ENCODE peak calls at places on chromosomes 16 and 17, in six cellular contexts. R is neuronal stem cell, F is H9, V is mesendoderm, N is mesenchymal stem cell, B is H1. E is an unnamed sample.

GRCh38 chr16:24989417-24989978 is 25.7 kb downstream of the ARHGAP17 start:
- DNase-seq in B (no peak), F (no peak), R (no peak), N (no peak), V (no peak), E (peak; percentile 28)

GRCh38 chr17:39118674-39119419 is 32.6 kb downstream of the PLXDC1 start:
- DNase-seq in B (no peak), F (no peak), R (no peak), V (no peak), N (no peak), E (no peak)

GRCh38 chr17:13995856-13996635 is 73.3 kb upstream of the COX10 start:
- DNase-seq in F (no peak), V (no peak), N (peak; percentile 61), B (no peak), R (no peak), E (no peak)

GRCh38 chr17:79034931-79035485 is 11.0 kb downstream of the C1QTNF1 start:
- DNase-seq in V (no peak), B (no peak), R (no peak), N (no peak), F (no peak), E (no peak)

GRCh38 chr16:56625140-56625942 is at the start of gene MT1E:
- DNase-seq in N (peak; percentile 84), R (no peak), V (peak; percentile 70), F (no peak), B (no peak), E (peak; percentile 76)

GRCh38 chr17:3710951-3711383 is 12.7 kb upstream of the HASPIN start:
- DNase-seq in R (no peak), V (peak; percentile 58), B (no peak), N (peak; percentile 41), F (peak; percentile 54), E (peak; percentile 71)

GRCh38 chr17:78342438-78343098 is 17.3 kb downstream of the SOCS3 start:
- DNase-seq in V (peak; percentile 72), F (peak; percentile 59), N (peak; percentile 85), R (no peak), B (no peak), E (peak; percentile 88)

GRCh38 chr17:62110923-62111484 is 45.9 kb upstream of the MED13 start:
- DNase-seq in V (no peak), B (no peak), F (no peak), R (no peak), N (no peak), E (no peak)

GRCh38 chr16:2469399-2470233 is 1.5 kb upstream of the NTN3 start:
- DNase-seq in F (no peak), V (no peak), N (no peak), B (no peak), R (no peak), E (no peak)

GRCh38 chr16:62966626-62967025 is 930.4 kb upstream of the CDH8 start:
- DNase-seq in N (no peak), V (no peak), B (no peak), F (no peak), R (no peak), E (no peak)

GRCh38 chr16:56910654-56911539 is 21.0 kb upstream of the HERPUD1 start:
- DNase-seq in B (no peak), R (no peak), F (no peak), N (peak; percentile 85), V (peak; percentile 57), E (peak; percentile 93)

GRCh38 chr17:18039535-18040286 is 503 bp downstream of the GID4 start:
- DNase-seq in N (peak; percentile 30), R (peak; percentile 18), F (peak; percentile 67), B (no peak), V (peak; percentile 66), E (no peak)

GRCh38 chr16:23469814-23470213 is 16.8 kb upstream of the COG7 start:
- DNase-seq in R (no peak), F (no peak), V (peak; percentile 19), N (no peak), B (no peak), E (peak; percentile 54)

GRCh38 chr17:56879280-56879679 is 34.6 kb downstream of the TRIM25 start:
- DNase-seq in B (no peak), V (no peak), R (no peak), F (no peak), N (no peak), E (no peak)

GRCh38 chr17:58121925-58122324 is 26.3 kb upstream of the OR4D1 start:
- DNase-seq in N (peak; percentile 20), V (peak; percentile 75), R (no peak), F (peak; percentile 53), B (no peak), E (peak; percentile 22)

GRCh38 chr17:73341350-73342056 is 29.7 kb upstream of the CDC42EP4 start:
- DNase-seq in B (no peak), V (no peak), R (no peak), N (no peak), F (no peak), E (no peak)

GRCh38 chr17:41773190-41773588 is 13.3 kb downstream of the JUP start:
- DNase-seq in F (peak; percentile 80), R (no peak), V (peak; percentile 82), N (peak; percentile 95), B (no peak), E (peak; percentile 91)

GRCh38 chr17:44473367-44473766 is 29.8 kb downstream of the GPATCH8 start:
- DNase-seq in B (no peak), F (no peak), R (no peak), N (no peak), V (no peak), E (no peak)

GRCh38 chr17:39219647-39220154 is 6.0 kb downstream of the STAC2 start:
- DNase-seq in B (no peak), V (no peak), R (no peak), F (no peak), N (no peak), E (no peak)

GRCh38 chr17:57195790-57196460 is 60.4 kb upstream of the MSI2 start:
- DNase-seq in N (no peak), F (no peak), R (no peak), B (no peak), V (no peak), E (no peak)

GRCh38 chr17:28746611-28747045 is 2.8 kb downstream of the TRAF4 start:
- DNase-seq in N (no peak), B (no peak), F (peak; percentile 78), V (peak; percentile 62), R (no peak), E (no peak)

GRCh38 chr16:75461575-75461974 is 2.9 kb downstream of the TMEM170A start:
- DNase-seq in B (no peak), V (no peak), F (no peak), N (no peak), R (no peak), E (no peak)

GRCh38 chr16:51149251-51149661 is 1.8 kb downstream of the SALL1 start:
- DNase-seq in F (no peak), B (no peak), R (no peak), V (no peak), N (peak; percentile 58), E (no peak)

GRCh38 chr17:78960945-78961344 is 18.8 kb downstream of the LGALS3BP start:
- DNase-seq in V (no peak), F (no peak), N (no peak), B (no peak), R (no peak), E (no peak)

GRCh38 chr17:60102632-60103047 is 23.9 kb upstream of the HEATR6 start:
- DNase-seq in F (no peak), V (no peak), R (no peak), N (peak; percentile 88), B (no peak), E (peak; percentile 79)

GRCh38 chr16:88087517-88087877 is 136.3 kb downstream of the BANP start:
- DNase-seq in F (no peak), N (no peak), R (no peak), V (no peak), B (no peak), E (no peak)

GRCh38 chr16:14501331-14502255 is 128.5 kb downstream of the PARN start:
- DNase-seq in B (peak; percentile 51), R (no peak), V (peak; percentile 93), F (peak; percentile 80), N (peak; percentile 87), E (peak; percentile 94)

GRCh38 chr17:57440522-57441269 is 184.4 kb downstream of the MSI2 start:
- DNase-seq in B (peak; percentile 21), V (peak; percentile 93), R (peak; percentile 51), F (peak; percentile 87), N (peak; percentile 92), E (peak; percentile 88)

GRCh38 chr16:47944589-47944988 is 211.2 kb downstream of the ABCC12 start:
- DNase-seq in B (no peak), V (no peak), N (no peak), R (no peak), F (no peak), E (no peak)

GRCh38 chr17:19554393-19554792 is 20.7 kb downstream of the SLC47A1 start:
- DNase-seq in V (no peak), B (no peak), F (no peak), N (no peak), R (no peak), E (no peak)

GRCh38 chr17:19553036-19553435 is 19.4 kb downstream of the SLC47A1 start:
- DNase-seq in F (no peak), R (no peak), B (no peak), V (no peak), N (no peak), E (no peak)

GRCh38 chr17:19561697-19562318 is 28.2 kb downstream of the SLC47A1 start:
- DNase-seq in R (no peak), V (no peak), F (no peak), B (no peak), N (no peak), E (no peak)

GRCh38 chr17:19555746-19556145 is 22.1 kb downstream of the SLC47A1 start:
- DNase-seq in B (no peak), R (no peak), F (no peak), V (no peak), N (no peak), E (no peak)

GRCh38 chr17:19558946-19559345 is 25.3 kb downstream of the SLC47A1 start:
- DNase-seq in V (no peak), N (no peak), F (no peak), B (no peak), R (no peak), E (no peak)
- H3K23ac ChIP-seq in V (no peak overlapping the region), N (no peak overlapping the region), F (no peak overlapping the region), B (no peak overlapping the region), R (no peak overlapping the region), E (no peak overlapping the region)

DNA sequence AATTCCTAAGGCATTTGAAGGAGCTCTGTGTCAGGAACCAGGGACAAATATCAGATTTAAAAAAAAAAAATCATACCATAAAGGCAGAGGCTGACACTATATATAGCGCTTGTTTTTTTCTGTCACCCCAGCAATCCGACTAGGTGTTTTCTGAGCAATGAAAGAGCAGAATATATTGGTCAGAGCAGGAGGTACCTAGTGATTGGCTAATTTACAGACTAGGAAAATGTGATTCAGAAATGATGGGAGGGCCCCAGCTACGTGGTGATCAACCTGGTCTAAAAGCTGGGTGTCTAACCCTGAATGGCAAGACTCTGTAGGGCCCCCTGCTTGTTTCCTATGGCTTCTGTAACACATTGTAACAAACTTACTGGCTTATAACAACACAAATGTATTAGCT is 195.5 kb upstream of the XYLT1 start:
- DNase-seq in F (no peak), N (no peak), R (no peak), V (no peak), B (no peak), E (no peak)
- H2BK15ac ChIP-seq in F (no peak overlapping the region), N (no peak overlapping the region), R (no peak overlapping the region), V (no peak overlapping the region), B (no peak overlapping the region), E (no peak overlapping the region)

GRCh38 chr17:37714897-37715296 is 30.0 kb downstream of the HNF1B start:
- DNase-seq in N (no peak), F (no peak), R (no peak), B (no peak), V (no peak), E (peak; percentile 20)
- H3K23ac ChIP-seq in N (no peak overlapping the region), F (no peak overlapping the region), R (no peak overlapping the region), B (no peak overlapping the region), V (no peak overlapping the region), E (no peak overlapping the region)

GRCh38 chr16:29843942-29844341 is 19.1 kb downstream of the CDIPT start:
- DNase-seq in F (no peak), N (no peak), V (no peak), R (no peak), B (no peak), E (no peak)
- H2BK15ac ChIP-seq in F (no peak overlapping the region), N (no peak overlapping the region), V (no peak overlapping the region), R (no peak overlapping the region), B (no peak overlapping the region), E (no peak overlapping the region)

E was measured in IMR-90.